ENCODE peak calls at places on chromosomes 13 and 19, in seven cellular contexts. E, N, B, P, K, I and M are unnamed samples.

GRCh38 chr19:53639471-53639870 is 7.7 kb downstream of the DPRX start:
- DNase-seq in E (no peak), N (no peak), B (no peak), P (no peak), K (no peak), I (no peak), M (no peak)

GRCh38 chr19:34428549-34429285 is 536 bp downstream of the UBA2 start:
- DNase-seq in E (peak; percentile 46), N (peak; percentile 27), B (peak; percentile 86), P (peak; percentile 28), K (peak; percentile 26), I (peak; percentile 74), M (peak; percentile 5)

GRCh38 chr13:57631607-57632275 is at the start of gene PCDH17:
- DNase-seq in E (peak; percentile 51), N (peak; percentile 42), B (peak; percentile 53), P (no peak), K (peak; percentile 38), I (peak; percentile 71), M (no peak)

GRCh38 chr13:30466841-30467252 is 1.1 kb upstream of the HMGB1 start:
- DNase-seq in E (no peak), N (no peak), B (no peak), P (peak; percentile 14), K (no peak), I (no peak), M (no peak)

GRCh38 chr13:86051134-86052103 is 252.2 kb upstream of the SLITRK6 start:
- DNase-seq in E (no peak), N (peak; percentile 5), B (no peak), P (no peak), K (no peak), I (no peak), M (no peak)

GRCh38 chr13:30256713-30257432 is 50.5 kb downstream of the KATNAL1 start:
- DNase-seq in E (peak; percentile 23), N (peak; percentile 25), B (no peak), P (peak; percentile 20), K (peak; percentile 46), I (no peak), M (no peak)

GRCh38 chr13:23509781-23510543 is 60.2 kb upstream of the TNFRSF19 start:
- DNase-seq in E (peak; percentile 69), N (peak; percentile 80), B (no peak), P (peak; percentile 68), K (peak; percentile 74), I (no peak), M (peak; percentile 79)

GRCh38 chr13:30577381-30577780 is 40.3 kb upstream of the USPL1 start:
- DNase-seq in E (peak; percentile 84), N (peak; percentile 76), B (no peak), P (peak; percentile 96), K (peak; percentile 86), I (peak; percentile 69), M (peak; percentile 88)

GRCh38 chr19:3034194-3034844 is 5.2 kb upstream of the TLE2 start:
- DNase-seq in E (peak; percentile 57), N (peak; percentile 53), B (no peak), P (no peak), K (peak; percentile 47), I (no peak), M (peak; percentile 4)

GRCh38 chr13:67278230-67278629 is 48.1 kb upstream of the PCDH9 start:
- DNase-seq in E (peak; percentile 83), N (peak; percentile 95), B (no peak), P (peak; percentile 97), K (peak; percentile 98), I (no peak), M (peak; percentile 18)

GRCh38 chr19:3607398-3608078 is 863 bp upstream of the TBXA2R start:
- DNase-seq in E (peak; percentile 54), N (peak; percentile 51), B (peak; percentile 70), P (peak; percentile 40), K (peak; percentile 60), I (peak; percentile 72), M (peak; percentile 32)

GRCh38 chr13:20182231-20182846 is 10.4 kb downstream of the GJB2 start:
- DNase-seq in E (peak; percentile 87), N (peak; percentile 86), B (no peak), P (peak; percentile 80), K (peak; percentile 83), I (peak; percentile 72), M (peak; percentile 64)

GRCh38 chr19:45498411-45499195 is at the start of gene PPM1N:
- DNase-seq in E (peak; percentile 34), N (no peak), B (peak; percentile 66), P (no peak), K (no peak), I (no peak), M (no peak)
- TF ChIP-seq CTCF in E (peak; percentile 5), N (no peak), B (no peak), P (no peak), K (no peak), I (no peak), M (peak; percentile 28)

GRCh38 chr13:40667622-40667978 is 1.2 kb upstream of the FOXO1 start:
- DNase-seq in E (no peak), N (no peak), B (no peak), P (no peak), K (no peak), I (peak; percentile 65), M (no peak)

GRCh38 chr13:40666058-40666904 is at the start of gene FOXO1:
- DNase-seq in E (peak; percentile 94), N (peak; percentile 87), B (peak; percentile 95), P (peak; percentile 78), K (peak; percentile 81), I (peak; percentile 93), M (peak; percentile 74)

GRCh38 chr13:40666905-40667621 is 622 bp upstream of the FOXO1 start:
- DNase-seq in E (no peak), N (no peak), B (peak; percentile 75), P (no peak), K (no peak), I (peak; percentile 76), M (no peak)

GRCh38 chr13:40670307-40670706 is 3.9 kb upstream of the FOXO1 start:
- DNase-seq in E (no peak), N (no peak), B (no peak), P (no peak), K (no peak), I (no peak), M (no peak)

GRCh38 chr13:40668335-40668734 is 1.9 kb upstream of the FOXO1 start:
- DNase-seq in E (peak; percentile 41), N (no peak), B (peak; percentile 79), P (no peak), K (peak; percentile 43), I (no peak), M (no peak)
- TF ChIP-seq CTCF in E (peak; percentile 61), N (peak; percentile 60), B (peak; percentile 59), P (peak; percentile 58), K (peak; percentile 75), I (no peak), M (peak; percentile 6)

GRCh38 chr13:109790071-109790470 is 3.7 kb upstream of the IRS2 start:
- DNase-seq in E (peak; percentile 45), N (no peak), B (no peak), P (peak; percentile 58), K (no peak), I (no peak), M (no peak)

GRCh38 chr13:109788372-109789195 is 2.2 kb upstream of the IRS2 start:
- DNase-seq in E (no peak), N (no peak), B (no peak), P (no peak), K (no peak), I (no peak), M (no peak)

GRCh38 chr13:109792416-109793090 is 6.2 kb upstream of the IRS2 start:
- DNase-seq in E (no peak), N (no peak), B (no peak), P (no peak), K (no peak), I (no peak), M (no peak)

GRCh38 chr13:109789262-109789661 is 2.9 kb upstream of the IRS2 start:
- DNase-seq in E (no peak), N (no peak), B (no peak), P (no peak), K (no peak), I (peak; percentile 73), M (no peak)

GRCh38 chr13:109790951-109791605 is 4.7 kb upstream of the IRS2 start:
- DNase-seq in E (peak; percentile 52), N (peak; percentile 60), B (no peak), P (peak; percentile 44), K (no peak), I (peak; percentile 56), M (no peak)
- TF ChIP-seq CTCF in E (peak; percentile 43), N (peak; percentile 56), B (peak; percentile 29), P (peak; percentile 53), K (no peak), I (peak; percentile 46), M (peak; percentile 69)

GRCh38 chr13:106479849-106480400 is 55.5 kb downstream of the EFNB2 start:
- DNase-seq in E (no peak), N (no peak), B (no peak), P (no peak), K (no peak), I (no peak), M (no peak)
- TF ChIP-seq CTCF in E (no peak), N (no peak), B (no peak), P (no peak), K (no peak), I (no peak), M (no peak)

GRCh38 chr13:106110241-106110855 is 425.1 kb downstream of the EFNB2 start:
- DNase-seq in E (no peak), N (no peak), B (no peak), P (no peak), K (no peak), I (no peak), M (no peak)
- TF ChIP-seq CTCF in E (no peak), N (no peak), B (no peak), P (no peak), K (no peak), I (no peak), M (peak; percentile 43)